ENCODE peak calls at places on chromosomes 1 and 21, in eight cellular contexts. E is HCT116, W is upper lobe of left lung, Q is K562, K is Panc1, F is GM12878, G is GM23338, A is HepG2. C is an unnamed sample.

GRCh38 chr1:28577738-28578536 is 14.1 kb upstream of the RAB42 start:
- ATAC-seq in E (peak), W (no peak), Q (no peak), K (no peak), F (no peak), G (no peak), A (no peak), C (no peak)

GRCh38 chr1:27269276-27269675 is 34.8 kb downstream of the WDTC1 start:
- ATAC-seq in E (no peak), W (no peak), Q (no peak), K (no peak), F (no peak), G (no peak), A (no peak), C (no peak)

GRCh38 chr1:156502749-156503671 is 2.4 kb upstream of the MEF2D start:
- ATAC-seq in E (peak), W (peak), Q (no peak), K (peak), F (no peak), G (peak), A (no peak), C (peak)

GRCh38 chr1:100306735-100307313 is 40.8 kb downstream of the RTCA start:
- ATAC-seq in E (no peak), W (no peak), Q (no peak), K (no peak), F (no peak), G (no peak), A (peak), C (no peak)

GRCh38 chr1:174074757-174075156 is 52.6 kb upstream of the RC3H1 start:
- ATAC-seq in E (peak), W (no peak), Q (peak), K (no peak), F (no peak), G (no peak), A (no peak), C (no peak)

GRCh38 chr1:66848193-66848592 is 47.1 kb upstream of the INSL5 start:
- ATAC-seq in E (no peak), W (no peak), Q (no peak), K (no peak), F (no peak), G (no peak), A (no peak), C (no peak)

GRCh38 chr1:98991127-98992003 is 13.3 kb downstream of the PLPPR5 start:
- ATAC-seq in E (peak), W (no peak), Q (no peak), K (no peak), F (peak), G (peak), A (peak), C (no peak)

GRCh38 chr1:169877800-169878491 is 15.8 kb downstream of the SCYL3 start:
- ATAC-seq in E (no peak), W (no peak), Q (no peak), K (no peak), F (no peak), G (no peak), A (no peak), C (no peak)

GRCh38 chr1:45922813-45923212 is 119.4 kb downstream of the MAST2 start:
- ATAC-seq in E (no peak), W (no peak), Q (no peak), K (no peak), F (no peak), G (no peak), A (peak), C (no peak)

GRCh38 chr1:158011714-158012113 is 18.3 kb downstream of the KIRREL1 start:
- ATAC-seq in E (no peak), W (no peak), Q (no peak), K (no peak), F (no peak), G (no peak), A (no peak), C (no peak)

GRCh38 chr1:212512731-212513559 is 80.2 kb downstream of the NENF start:
- ATAC-seq in E (peak), W (no peak), Q (peak), K (peak), F (peak), G (no peak), A (no peak), C (no peak)

GRCh38 chr1:183209533-183210158 is 23.6 kb downstream of the LAMC2 start:
- ATAC-seq in E (peak), W (no peak), Q (no peak), K (peak), F (peak), G (no peak), A (no peak), C (peak)

GRCh38 chr1:60936052-60936619 is 146.2 kb upstream of the NFIA start:
- ATAC-seq in E (no peak), W (no peak), Q (no peak), K (no peak), F (no peak), G (no peak), A (no peak), C (no peak)

GRCh38 chr1:8070381-8070811 is 44.3 kb upstream of the ERRFI1 start:
- ATAC-seq in E (peak), W (peak), Q (no peak), K (peak), F (no peak), G (peak), A (peak), C (no peak)

GRCh38 chr21:37032877-37033471 is 26.5 kb downstream of the RIPPLY3 start:
- ATAC-seq in E (peak), W (no peak), Q (no peak), K (no peak), F (no peak), G (no peak), A (no peak), C (peak)

GRCh38 chr1:221644663-221645258 is 97.1 kb downstream of the DUSP10 start:
- ATAC-seq in E (no peak), W (no peak), Q (no peak), K (no peak), F (peak), G (no peak), A (no peak), C (no peak)

GRCh38 chr1:204321665-204322064 is 38.1 kb downstream of the PLEKHA6 start:
- ATAC-seq in E (no peak), W (no peak), Q (no peak), K (no peak), F (no peak), G (peak), A (no peak), C (no peak)

DNA sequence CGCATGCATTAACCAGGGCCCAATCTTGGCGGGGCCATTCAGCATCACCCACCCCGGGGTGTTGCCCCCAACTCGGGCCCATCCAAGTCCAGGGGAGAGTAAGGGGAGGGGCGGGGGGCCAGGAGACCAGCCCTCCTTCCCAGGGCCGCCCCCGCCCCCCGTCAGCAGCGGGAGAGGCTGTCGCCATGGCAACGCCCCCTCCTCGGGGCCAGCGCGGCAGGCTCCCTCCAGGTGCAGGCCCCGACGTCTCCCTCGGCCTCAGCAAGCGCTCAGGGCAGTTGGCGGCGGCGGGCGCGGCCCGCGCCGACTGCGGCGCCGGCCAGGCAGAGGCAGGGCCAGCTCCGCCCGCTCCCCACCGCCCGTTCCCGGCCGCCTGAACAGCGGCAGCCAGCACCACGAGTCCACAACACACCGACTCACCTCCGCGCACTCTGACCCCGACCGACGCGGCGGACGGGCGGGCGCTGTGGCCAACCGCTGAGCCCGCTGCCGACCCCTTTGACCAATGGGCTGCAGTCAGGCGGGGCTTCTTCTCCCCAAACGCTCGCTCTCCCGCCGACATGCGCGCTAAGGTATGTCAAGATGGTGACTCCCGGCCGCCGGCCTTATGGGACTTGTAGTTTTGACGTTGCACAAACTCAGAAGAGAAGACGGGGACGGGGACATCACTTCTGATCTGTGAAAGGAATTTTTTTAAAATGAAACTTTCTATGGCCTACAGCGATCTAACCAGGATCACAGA is at the start of gene ERI3:
- ATAC-seq in E (peak), W (peak), Q (peak), K (peak), F (peak), G (peak), A (peak), C (peak)
- TF ChIP-seq POLR2AphosphoS5 in E (peak), W (no peak), Q (peak), K (peak), F (peak), G (peak), A (peak), C (peak)

GRCh38 chr1:245043617-245043952 is 111.2 kb upstream of the KIF26B start:
- ATAC-seq in E (no peak), W (no peak), Q (no peak), K (no peak), F (no peak), G (no peak), A (no peak), C (no peak)

GRCh38 chr1:245041058-245041698 is 113.6 kb upstream of the KIF26B start:
- ATAC-seq in E (no peak), W (no peak), Q (peak), K (peak), F (peak), G (peak), A (no peak), C (no peak)

GRCh38 chr1:245046310-245046709 is 108.5 kb upstream of the KIF26B start:
- ATAC-seq in E (no peak), W (no peak), Q (no peak), K (no peak), F (no peak), G (no peak), A (no peak), C (no peak)

GRCh38 chr1:245046764-245047163 is 108.0 kb upstream of the KIF26B start:
- ATAC-seq in E (no peak), W (no peak), Q (no peak), K (no peak), F (no peak), G (peak), A (no peak), C (no peak)

DNA sequence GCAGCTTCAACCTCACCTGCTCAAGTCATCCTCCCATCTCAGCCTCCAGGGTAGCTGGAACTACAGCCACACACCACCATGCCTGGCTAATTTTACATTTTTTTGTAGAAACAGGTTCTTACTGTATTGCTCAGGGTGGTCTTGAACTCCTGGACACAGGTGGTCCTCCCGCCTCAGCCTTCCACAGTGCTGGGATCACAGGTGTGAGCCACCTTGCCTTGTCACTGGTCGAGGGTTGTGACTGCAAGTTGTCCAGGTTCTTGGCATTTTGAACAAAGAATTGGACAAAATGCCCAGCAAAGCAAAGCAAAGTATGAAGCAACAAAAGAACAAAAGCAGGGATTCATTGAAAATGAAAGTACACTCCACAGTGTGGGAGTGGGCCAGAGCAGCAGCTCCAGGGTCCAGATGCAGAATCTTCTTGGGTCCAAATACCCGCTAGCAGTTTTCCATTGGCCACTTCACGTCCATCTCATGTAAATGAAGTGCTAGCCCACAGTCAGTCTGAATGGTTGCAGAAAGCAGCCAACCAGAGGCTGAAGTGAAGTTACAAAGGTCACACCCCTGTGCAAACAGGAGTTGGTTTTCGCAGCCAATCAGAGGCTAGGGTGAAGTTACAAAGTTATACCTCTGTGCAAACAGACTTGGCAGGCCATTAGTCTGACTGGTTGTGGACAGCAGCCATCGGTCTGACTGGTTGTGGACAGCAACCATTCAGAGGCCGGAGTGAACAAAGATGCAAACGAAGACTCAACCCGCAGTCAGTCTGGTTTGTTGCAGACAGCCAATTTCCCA is 109.5 kb upstream of the KIF26B start:
- ATAC-seq in E (peak), W (no peak), Q (peak), K (peak), F (peak), G (peak), A (peak), C (no peak)
- TF ChIP-seq POLR2AphosphoS5 in E (no peak), W (no peak), Q (no peak), K (no peak), F (no peak), G (no peak), A (peak), C (no peak)

DNA sequence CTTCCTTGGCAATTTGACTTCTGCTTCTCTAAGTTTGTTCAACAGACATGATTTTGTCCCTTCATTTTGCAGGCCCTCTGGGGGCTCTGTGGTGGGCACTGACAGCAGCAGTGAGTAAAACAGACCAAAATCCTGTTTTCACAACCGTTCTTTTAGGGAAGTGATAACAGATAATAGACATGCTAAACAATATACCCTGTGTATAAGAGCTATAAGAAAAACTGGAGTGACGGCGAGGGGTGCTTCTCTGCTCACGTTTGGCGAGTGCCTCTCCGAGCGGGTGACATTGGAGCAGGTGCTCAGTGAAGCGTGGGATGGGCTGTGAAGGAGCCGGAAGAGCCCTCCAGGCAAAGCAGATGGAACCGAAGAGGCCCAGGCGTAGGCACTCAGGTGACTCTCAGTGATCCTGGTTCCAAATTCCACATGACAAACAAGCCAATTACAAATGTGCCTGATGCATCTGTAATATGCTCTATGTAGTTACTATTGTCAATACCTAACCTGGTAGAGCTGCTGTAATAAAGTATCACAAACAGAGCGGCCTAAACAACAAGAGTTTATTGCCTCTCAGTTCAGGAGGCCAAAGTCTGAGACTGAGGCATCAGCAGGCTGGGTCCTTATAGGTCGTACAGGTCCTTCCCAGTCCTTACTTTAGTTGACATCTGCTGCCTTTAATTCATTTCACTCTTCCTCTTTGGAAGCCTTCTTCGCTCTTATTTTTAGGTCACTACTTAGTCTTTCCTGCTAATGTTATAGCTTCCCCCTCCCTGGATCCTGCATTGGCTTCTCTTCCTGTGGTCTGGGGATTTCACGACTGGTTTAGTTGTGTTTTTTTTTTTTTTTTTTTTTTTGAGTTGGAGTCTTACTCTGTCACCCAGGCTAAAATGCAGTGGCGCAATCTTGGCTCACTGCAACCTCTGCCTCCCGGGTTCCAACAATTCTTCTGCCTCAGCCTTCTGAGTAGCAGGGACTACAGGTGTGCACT is 20.1 kb downstream of the OR2B11 start:
- ATAC-seq in E (no peak), W (no peak), Q (no peak), K (no peak), F (peak), G (no peak), A (no peak), C (no peak)
- TF ChIP-seq POLR2AphosphoS5 in E (no peak), W (no peak), Q (no peak), K (no peak), F (no peak), G (no peak), A (no peak), C (no peak)

DNA sequence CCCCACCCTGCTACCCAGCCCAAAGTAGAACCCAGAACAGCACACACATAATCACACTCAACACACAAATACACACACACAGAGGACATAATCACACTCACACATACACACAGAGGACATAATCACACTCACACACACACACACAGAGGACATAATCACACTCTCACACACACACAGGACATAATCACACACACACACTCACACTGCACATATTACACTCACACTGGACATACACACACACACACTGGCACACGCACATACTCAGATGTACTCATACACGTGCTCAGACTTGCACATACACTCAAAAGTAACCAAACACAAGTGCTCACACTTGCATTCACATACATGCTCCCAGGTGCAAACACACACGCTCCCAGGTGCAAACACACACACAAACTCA is 54.3 kb upstream of the CAMK1G start:
- ATAC-seq in E (no peak), W (no peak), Q (no peak), K (no peak), F (no peak), G (no peak), A (no peak), C (no peak)
- TF ChIP-seq POLR2AphosphoS5 in E (no peak), W (no peak), Q (no peak), K (no peak), F (no peak), G (no peak), A (no peak), C (no peak)

DNA sequence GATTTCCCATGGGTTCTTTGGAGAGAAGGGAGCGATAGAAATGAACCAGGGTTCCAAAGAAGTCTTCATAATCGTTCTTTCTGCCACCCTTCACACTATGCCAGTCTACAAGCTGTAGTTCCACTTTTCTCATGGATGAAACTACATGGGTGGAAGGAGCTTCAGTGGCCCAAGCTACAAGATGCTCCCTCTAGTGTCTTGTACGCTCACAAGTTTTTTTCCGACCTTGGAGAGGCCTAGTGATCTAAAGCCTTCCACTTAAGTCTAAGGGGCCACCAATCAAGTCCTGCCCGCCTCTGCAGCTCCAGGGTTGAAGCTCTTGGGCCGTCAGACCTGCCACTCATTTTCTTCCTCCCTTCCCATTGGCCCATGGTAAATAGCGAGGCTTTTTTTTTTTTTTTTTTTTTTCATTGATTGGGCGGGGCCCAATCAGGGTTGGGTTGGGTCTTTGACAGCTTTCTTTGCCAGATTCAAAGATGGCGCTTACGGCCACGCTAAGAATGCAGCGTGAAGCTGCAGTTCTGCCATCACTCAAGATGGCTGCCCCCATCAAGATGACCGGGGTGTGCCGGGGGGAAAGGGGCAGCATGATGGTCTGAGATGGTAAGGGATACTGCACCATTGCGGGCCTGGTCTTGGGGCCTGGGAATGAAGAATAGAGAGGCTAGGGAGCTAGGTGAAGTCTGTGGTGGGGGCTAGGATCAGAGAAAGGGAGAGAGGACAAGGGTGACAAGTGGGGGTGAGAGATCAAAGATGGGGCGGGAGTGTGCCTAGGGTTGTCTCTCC is at the start of gene TOMM40L:
- ATAC-seq in E (peak), W (peak), Q (peak), K (peak), F (peak), G (peak), A (peak), C (peak)
- TF ChIP-seq POLR2AphosphoS5 in E (no peak), W (peak), Q (no peak), K (peak), F (no peak), G (peak), A (peak), C (peak)

GRCh38 chr21:39364949-39365348 is 16.1 kb upstream of the HMGN1 start:
- ATAC-seq in E (no peak), W (no peak), Q (no peak), K (no peak), F (no peak), G (no peak), A (no peak), C (no peak)
- TF ChIP-seq POLR2AphosphoS5 in E (no peak), W (no peak), Q (no peak), K (no peak), F (no peak), G (no peak), A (no peak), C (no peak)

DNA sequence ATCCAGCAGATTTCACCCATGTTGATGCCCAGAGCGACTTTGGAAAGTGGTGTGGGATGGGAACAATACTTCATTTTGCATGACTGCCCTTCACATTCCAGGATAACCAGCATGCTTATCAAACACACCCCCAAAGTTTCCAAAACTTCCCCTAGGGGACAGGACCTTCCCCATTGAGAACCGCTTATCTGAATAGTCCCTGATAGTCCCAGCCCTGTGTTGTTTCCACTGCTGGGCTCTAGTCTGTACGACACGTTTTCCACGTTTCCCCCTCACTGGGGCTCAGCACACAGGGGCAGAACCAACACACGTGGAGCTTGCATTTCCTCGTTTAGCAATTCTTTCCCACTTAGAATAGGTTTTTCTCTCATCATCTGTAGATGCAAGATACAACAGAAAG is 61.0 kb downstream of the BACE2 start:
- ATAC-seq in E (no peak), W (no peak), Q (no peak), K (no peak), F (no peak), G (no peak), A (no peak), C (no peak)
- TF ChIP-seq POLR2AphosphoS5 in E (no peak), W (no peak), Q (no peak), K (no peak), F (no peak), G (no peak), A (no peak), C (no peak)